ENCODE peak calls at places on chromosomes 11 and 22, in six cellular contexts. E is PC-3, W is progenitor cell of endocrine pancreas, V is NB4, P is osteocyte, G is A549. A is an unnamed sample.

GRCh38 chr11:18710545-18710944 is 12.0 kb downstream of the TMEM86A start:
- DNase-seq in E (no peak), W (no peak), V (no peak), P (no peak), G (no peak), A (no peak)

GRCh38 chr11:61769169-61769920 is 16.9 kb downstream of the MYRF start:
- DNase-seq in E (no peak), W (peak), V (no peak), P (no peak), G (peak), A (no peak)

GRCh38 chr22:48750282-48750681 is 1077.4 kb downstream of the BRD1 start:
- DNase-seq in E (no peak), W (no peak), V (no peak), P (peak), G (no peak), A (no peak)

GRCh38 chr22:40449676-40450035 is 79.3 kb downstream of the SGSM3 start:
- DNase-seq in E (no peak), W (no peak), V (no peak), P (no peak), G (no peak), A (no peak)

GRCh38 chr11:105177658-105178057 is 38.1 kb upstream of the CARD18 start:
- DNase-seq in E (peak), W (no peak), V (no peak), P (no peak), G (no peak), A (no peak)

GRCh38 chr11:45097721-45098493 is 48.5 kb upstream of the PRDM11 start:
- DNase-seq in E (peak), W (peak), V (peak), P (peak), G (no peak), A (no peak)

GRCh38 chr11:2847511-2847910 is 38.1 kb downstream of the CDKN1C start:
- DNase-seq in E (no peak), W (no peak), V (no peak), P (no peak), G (no peak), A (no peak)

GRCh38 chr11:92870241-92870826 is 99.1 kb upstream of the MTNR1B start:
- DNase-seq in E (no peak), W (no peak), V (no peak), P (no peak), G (no peak), A (no peak)

GRCh38 chr11:96301818-96302217 is 41.2 kb downstream of the MAML2 start:
- DNase-seq in E (no peak), W (no peak), V (no peak), P (no peak), G (no peak), A (no peak)

GRCh38 chr11:43712676-43713075 is 32.1 kb downstream of the HSD17B12 start:
- DNase-seq in E (peak), W (no peak), V (no peak), P (no peak), G (no peak), A (no peak)

GRCh38 chr11:10375280-10376048 is 70.6 kb downstream of the ADM start:
- DNase-seq in E (peak), W (no peak), V (no peak), P (no peak), G (no peak), A (no peak)

GRCh38 chr11:122784325-122785155 is 53.8 kb upstream of the CRTAM start:
- DNase-seq in E (peak), W (no peak), V (no peak), P (no peak), G (no peak), A (no peak)

GRCh38 chr22:45965565-45965962 is 11.4 kb downstream of the WNT7B start:
- DNase-seq in E (no peak), W (no peak), V (no peak), P (no peak), G (no peak), A (no peak)

GRCh38 chr11:8809185-8809584 is 101.8 kb upstream of the AKIP1 start:
- DNase-seq in E (no peak), W (no peak), V (no peak), P (no peak), G (no peak), A (no peak)

GRCh38 chr11:71330996-71331395 is 78.6 kb upstream of the SHANK2 start:
- DNase-seq in E (no peak), W (no peak), V (no peak), P (no peak), G (no peak), A (no peak)

GRCh38 chr11:11578542-11578941 is 43.3 kb downstream of the GALNT18 start:
- DNase-seq in E (no peak), W (no peak), V (no peak), P (peak), G (no peak), A (no peak)

GRCh38 chr11:69588270-69588669 is 52.7 kb upstream of the CCND1 start:
- DNase-seq in E (peak), W (no peak), V (no peak), P (no peak), G (peak), A (no peak)

GRCh38 chr11:61814242-61814957 is 2.4 kb downstream of the FADS1 start:
- DNase-seq in E (peak), W (no peak), V (peak), P (no peak), G (no peak), A (no peak)

GRCh38 chr11:63998558-63999348 is 12.5 kb downstream of the OTUB1 start:
- DNase-seq in E (peak), W (no peak), V (no peak), P (no peak), G (no peak), A (no peak)
- TF ChIP-seq CTCF in E (no peak), W (no peak), V (no peak), P (no peak), G (no peak), A (no peak)

GRCh38 chr11:15627560-15627959 is 512.8 kb downstream of the INSC start:
- DNase-seq in E (peak), W (no peak), V (no peak), P (no peak), G (no peak), A (no peak)

GRCh38 chr11:15625691-15626090 is 511.0 kb downstream of the INSC start:
- DNase-seq in E (no peak), W (no peak), V (no peak), P (no peak), G (no peak), A (no peak)

GRCh38 chr11:15635501-15635900 is 520.8 kb downstream of the INSC start:
- DNase-seq in E (no peak), W (no peak), V (no peak), P (no peak), G (no peak), A (no peak)

GRCh38 chr11:15624701-15625100 is 510.0 kb downstream of the INSC start:
- DNase-seq in E (no peak), W (no peak), V (no peak), P (no peak), G (no peak), A (no peak)

DNA sequence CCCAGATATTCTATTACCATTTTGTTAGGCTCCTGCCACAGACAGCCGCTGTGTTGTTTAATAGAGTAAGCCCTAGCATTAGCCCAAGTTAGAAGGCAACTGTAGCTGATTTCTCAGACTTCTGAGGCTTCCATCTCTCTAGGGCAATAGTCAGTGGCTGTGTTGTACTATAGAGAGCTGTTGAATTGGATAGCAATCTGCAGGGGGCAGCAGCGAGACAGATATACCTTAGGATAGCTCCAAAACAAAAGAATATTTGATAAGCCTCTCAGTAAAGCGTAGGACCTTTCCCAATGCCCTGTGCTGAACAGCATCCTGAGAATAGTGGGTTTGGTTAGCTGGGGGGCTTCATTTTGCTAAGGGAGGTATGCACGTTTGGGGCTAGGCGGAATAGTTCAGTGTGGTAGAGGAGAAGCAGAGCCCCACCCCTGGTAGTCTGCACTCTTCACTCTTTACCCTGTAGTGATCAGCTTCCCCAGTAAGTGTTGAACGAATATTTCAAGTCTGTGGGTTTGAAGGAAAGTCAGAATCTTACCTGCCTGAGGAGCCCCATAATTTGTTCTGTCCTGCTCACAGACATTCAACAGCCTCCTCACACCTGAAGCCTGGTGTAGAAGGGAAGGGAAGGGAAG is 515.1 kb downstream of the INSC start:
- DNase-seq in E (no peak), W (no peak), V (peak), P (no peak), G (no peak), A (no peak)
- TF ChIP-seq CTCF in E (peak), W (peak), V (peak), P (peak), G (no peak), A (peak)

GRCh38 chr11:132992838-132993680 is 539.2 kb downstream of the OPCML start:
- DNase-seq in E (no peak), W (no peak), V (no peak), P (no peak), G (no peak), A (no peak)
- TF ChIP-seq CTCF in E (no peak), W (no peak), V (no peak), P (peak), G (no peak), A (peak)

DNA sequence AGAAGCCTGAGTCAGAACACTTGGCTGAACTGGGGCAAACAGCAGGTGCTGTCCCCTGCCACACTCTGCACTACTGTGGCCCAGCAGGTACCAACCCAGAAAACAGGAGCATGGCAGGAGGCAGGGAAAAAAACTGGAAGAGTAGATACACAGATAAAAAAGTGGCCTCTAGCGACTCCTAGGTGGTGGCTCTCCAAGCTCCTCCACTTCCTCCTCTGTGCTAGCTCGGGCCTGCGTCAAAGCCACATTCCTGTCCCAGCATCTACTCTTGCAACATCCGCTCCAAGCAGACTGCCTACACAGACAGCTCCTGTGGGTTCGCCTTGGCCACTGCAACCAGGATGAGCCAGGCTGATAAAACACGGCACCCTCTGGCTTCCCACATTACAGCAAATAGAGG is 6.9 kb downstream of the OR8B12 start:
- DNase-seq in E (peak), W (no peak), V (peak), P (no peak), G (no peak), A (no peak)
- TF ChIP-seq CTCF in E (peak), W (no peak), V (peak), P (no peak), G (no peak), A (no peak)

DNA sequence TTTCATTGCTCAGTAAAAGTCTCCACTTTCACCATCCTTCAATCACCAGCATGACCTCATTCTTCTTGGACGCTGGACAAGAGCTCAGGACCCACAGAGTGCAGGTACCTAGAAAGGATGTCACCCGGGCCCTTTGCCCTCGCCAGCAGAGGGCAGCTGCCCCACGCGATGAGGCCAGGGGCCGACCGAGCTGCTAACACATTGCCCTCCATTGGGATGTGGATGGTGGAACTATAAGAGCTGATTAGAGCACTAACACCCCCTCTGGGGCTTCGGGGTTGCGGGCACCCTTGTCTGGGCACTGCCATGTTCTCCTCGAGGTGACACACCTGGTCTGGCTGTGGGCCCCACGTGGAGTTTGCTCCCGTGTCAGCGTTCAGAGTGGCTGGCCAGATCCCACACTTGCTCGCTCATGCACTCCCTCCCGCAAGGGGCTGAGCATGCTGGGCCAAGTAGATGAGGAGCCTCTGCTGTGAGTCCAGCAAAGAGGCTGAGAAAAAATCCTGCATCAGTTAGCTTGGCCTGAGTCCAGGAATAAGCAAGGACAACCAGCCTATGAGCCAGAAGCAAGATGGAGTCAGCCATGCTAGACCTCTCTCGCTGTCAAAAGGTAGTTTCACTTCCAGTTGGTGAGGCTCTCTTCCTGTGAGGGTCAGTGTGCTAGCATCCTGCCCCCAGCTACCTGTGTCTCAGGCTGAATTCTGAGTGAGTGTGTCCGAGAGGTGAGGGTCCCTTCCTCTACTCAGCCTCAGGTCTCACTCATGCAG is 9.8 kb downstream of the KRTAP5-6 start:
- DNase-seq in E (peak), W (no peak), V (peak), P (no peak), G (peak), A (no peak)
- TF ChIP-seq CTCF in E (peak), W (no peak), V (peak), P (peak), G (peak), A (no peak)

A was measured in D721Med.